ENCODE peak calls at places on chromosomes 1 and 21, in six cellular contexts. One of them, this sample, is unnamed. For H3K4me1, the result is how much of the 10 kb centered on the place peaks cover.

GRCh38 chr1:183093821-183094287 is 70.6 kb downstream of the LAMC1 start:
- DNase-seq in breast epithelium: peak
- DNase-seq in ascending aorta: no peak
- DNase-seq in GM23248: peak
- DNase-seq in body of pancreas: no peak
- DNase-seq in SK-N-SH: no peak
- DNase-seq in this sample: peak

GRCh38 chr1:159940006-159940620 is 5.3 kb downstream of the IGSF9 start:
- DNase-seq in ascending aorta: no peak
- DNase-seq in body of pancreas: no peak
- DNase-seq in breast epithelium: no peak
- DNase-seq in SK-N-SH: no peak
- DNase-seq in GM23248: no peak
- DNase-seq in this sample: no peak

GRCh38 chr1:101182627-101183387 is 54.0 kb upstream of the S1PR1 start:
- DNase-seq in breast epithelium: no peak
- DNase-seq in ascending aorta: no peak
- DNase-seq in GM23248: no peak
- DNase-seq in SK-N-SH: no peak
- DNase-seq in body of pancreas: no peak
- DNase-seq in this sample: no peak

GRCh38 chr1:55813619-55814018 is 598.5 kb upstream of the USP24 start:
- DNase-seq in SK-N-SH: no peak
- DNase-seq in breast epithelium: peak
- DNase-seq in ascending aorta: no peak
- DNase-seq in GM23248: peak
- DNase-seq in body of pancreas: peak
- DNase-seq in this sample: no peak

GRCh38 chr1:24694380-24694843 is 50.8 kb upstream of the CLIC4 start:
- DNase-seq in GM23248: peak
- DNase-seq in body of pancreas: no peak
- DNase-seq in ascending aorta: no peak
- DNase-seq in breast epithelium: no peak
- DNase-seq in SK-N-SH: peak
- DNase-seq in this sample: no peak

GRCh38 chr1:247747616-247748015 is 325 bp downstream of the OR14A2 start:
- DNase-seq in breast epithelium: no peak
- DNase-seq in ascending aorta: no peak
- DNase-seq in body of pancreas: no peak
- DNase-seq in SK-N-SH: no peak
- DNase-seq in GM23248: no peak
- DNase-seq in this sample: no peak

GRCh38 chr1:169725930-169726329 is 7.9 kb downstream of the SELE start:
- DNase-seq in body of pancreas: no peak
- DNase-seq in breast epithelium: no peak
- DNase-seq in ascending aorta: no peak
- DNase-seq in SK-N-SH: no peak
- DNase-seq in GM23248: no peak
- DNase-seq in this sample: no peak

GRCh38 chr1:208165659-208166058 is 78.5 kb downstream of the PLXNA2 start:
- DNase-seq in ascending aorta: no peak
- DNase-seq in breast epithelium: no peak
- DNase-seq in GM23248: peak
- DNase-seq in SK-N-SH: no peak
- DNase-seq in body of pancreas: no peak
- DNase-seq in this sample: peak

GRCh38 chr1:44367932-44368331 is 12.9 kb upstream of the ERI3 start:
- DNase-seq in breast epithelium: no peak
- DNase-seq in SK-N-SH: no peak
- DNase-seq in GM23248: no peak
- DNase-seq in ascending aorta: no peak
- DNase-seq in body of pancreas: no peak
- DNase-seq in this sample: no peak

GRCh38 chr1:109239047-109239579 is 10.2 kb upstream of the CELSR2 start:
- DNase-seq in ascending aorta: no peak
- DNase-seq in breast epithelium: no peak
- DNase-seq in SK-N-SH: no peak
- DNase-seq in body of pancreas: no peak
- DNase-seq in GM23248: no peak
- DNase-seq in this sample: no peak

GRCh38 chr1:2195785-2196184 is 1.2 kb upstream of the FAAP20 start:
- DNase-seq in breast epithelium: no peak
- DNase-seq in body of pancreas: no peak
- DNase-seq in SK-N-SH: no peak
- DNase-seq in GM23248: no peak
- DNase-seq in ascending aorta: no peak
- DNase-seq in this sample: no peak

GRCh38 chr1:80656011-80656627 is 1144.6 kb upstream of the ADGRL2 start:
- DNase-seq in breast epithelium: no peak
- DNase-seq in GM23248: no peak
- DNase-seq in body of pancreas: no peak
- DNase-seq in ascending aorta: no peak
- DNase-seq in SK-N-SH: peak
- DNase-seq in this sample: peak

GRCh38 chr1:40944841-40945430 is 34.6 kb upstream of the CTPS1 start:
- DNase-seq in body of pancreas: peak
- DNase-seq in ascending aorta: no peak
- DNase-seq in breast epithelium: no peak
- DNase-seq in GM23248: peak
- DNase-seq in SK-N-SH: no peak
- DNase-seq in this sample: no peak

GRCh38 chr1:109906160-109906838 is 4.3 kb upstream of the CSF1 start:
- DNase-seq in breast epithelium: no peak
- DNase-seq in ascending aorta: no peak
- DNase-seq in body of pancreas: no peak
- DNase-seq in SK-N-SH: no peak
- DNase-seq in GM23248: no peak
- DNase-seq in this sample: no peak

GRCh38 chr1:217275617-217276398 is 355.1 kb downstream of the GPATCH2 start:
- DNase-seq in SK-N-SH: peak
- DNase-seq in body of pancreas: no peak
- DNase-seq in ascending aorta: no peak
- DNase-seq in breast epithelium: no peak
- DNase-seq in GM23248: peak
- DNase-seq in this sample: peak

GRCh38 chr1:150528196-150528595 is 12.6 kb downstream of the FALEC start:
- DNase-seq in breast epithelium: no peak
- DNase-seq in ascending aorta: no peak
- DNase-seq in SK-N-SH: no peak
- DNase-seq in GM23248: peak
- DNase-seq in body of pancreas: no peak
- DNase-seq in this sample: peak

GRCh38 chr1:209803568-209803967 is 2.4 kb downstream of the IRF6 start:
- DNase-seq in SK-N-SH: no peak
- DNase-seq in body of pancreas: no peak
- DNase-seq in breast epithelium: no peak
- DNase-seq in GM23248: no peak
- DNase-seq in ascending aorta: no peak
- DNase-seq in this sample: peak

GRCh38 chr1:177256153-177256814 is 85.5 kb downstream of the BRINP2 start:
- DNase-seq in breast epithelium: no peak
- DNase-seq in ascending aorta: no peak
- DNase-seq in body of pancreas: peak
- DNase-seq in GM23248: peak
- DNase-seq in SK-N-SH: no peak
- DNase-seq in this sample: peak

GRCh38 chr1:201552941-201553341 is 14.0 kb downstream of the NAV1 start:
- DNase-seq in SK-N-SH: peak
- DNase-seq in body of pancreas: no peak
- DNase-seq in breast epithelium: no peak
- DNase-seq in ascending aorta: no peak
- DNase-seq in GM23248: peak
- DNase-seq in this sample: peak

GRCh38 chr1:95992013-95992412 is 729.6 kb upstream of the PTBP2 start:
- DNase-seq in GM23248: no peak
- DNase-seq in ascending aorta: no peak
- DNase-seq in breast epithelium: no peak
- DNase-seq in body of pancreas: no peak
- DNase-seq in SK-N-SH: no peak
- DNase-seq in this sample: no peak

GRCh38 chr1:15418811-15419515 is 9.3 kb downstream of the EFHD2 start:
- DNase-seq in ascending aorta: no peak
- DNase-seq in GM23248: no peak
- DNase-seq in SK-N-SH: no peak
- DNase-seq in breast epithelium: no peak
- DNase-seq in body of pancreas: peak
- DNase-seq in this sample: no peak
- H3K4me1 ChIP-seq in ascending aorta: under half
- H3K4me1 ChIP-seq in GM23248: under half
- H3K4me1 ChIP-seq in SK-N-SH: under half
- H3K4me1 ChIP-seq in breast epithelium: under half
- H3K4me1 ChIP-seq in body of pancreas: half or more
- H3K4me1 ChIP-seq in this sample: under half

DNA sequence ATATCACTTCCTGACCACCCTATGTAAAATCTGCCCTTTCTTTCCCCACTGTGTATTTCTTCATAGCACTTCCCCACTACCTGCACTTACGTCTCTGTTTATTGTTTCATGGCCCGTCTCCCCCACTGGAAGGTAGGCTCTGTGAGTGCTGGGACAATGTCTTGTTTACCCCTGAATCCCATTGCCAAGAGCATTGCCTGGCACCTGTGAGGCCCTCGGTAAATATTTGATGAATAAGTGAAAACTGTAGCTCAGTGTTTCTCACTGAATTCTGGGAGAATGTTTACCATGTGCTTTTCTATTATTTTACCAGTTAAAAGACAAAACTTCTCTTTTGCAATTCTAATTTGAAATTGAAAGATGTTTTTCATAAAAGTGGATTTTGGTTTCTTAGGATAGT is 11.8 kb downstream of the NFASC start:
- DNase-seq in breast epithelium: no peak
- DNase-seq in body of pancreas: no peak
- DNase-seq in SK-N-SH: no peak
- DNase-seq in GM23248: no peak
- DNase-seq in ascending aorta: no peak
- DNase-seq in this sample: no peak
- H3K4me1 ChIP-seq in breast epithelium: under half
- H3K4me1 ChIP-seq in body of pancreas: under half
- H3K4me1 ChIP-seq in SK-N-SH: under half
- H3K4me1 ChIP-seq in GM23248: under half
- H3K4me1 ChIP-seq in ascending aorta: under half
- H3K4me1 ChIP-seq in this sample: under half

DNA sequence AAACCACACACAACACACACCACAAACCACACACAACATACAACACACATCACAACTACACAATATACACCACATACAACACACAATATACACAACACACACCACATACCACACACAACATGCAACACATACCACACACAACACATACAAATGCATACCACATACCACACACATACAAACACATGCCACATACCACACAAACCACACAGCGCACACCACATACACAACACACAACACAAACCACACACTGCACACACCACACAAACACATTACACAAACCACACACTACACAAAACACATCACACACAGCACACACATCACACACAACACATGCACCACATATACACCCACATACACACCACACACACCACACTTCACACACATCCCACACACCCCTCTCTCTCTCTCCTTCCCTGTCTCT is 108.4 kb downstream of the ETS2 start:
- DNase-seq in GM23248: no peak
- DNase-seq in SK-N-SH: no peak
- DNase-seq in body of pancreas: no peak
- DNase-seq in breast epithelium: no peak
- DNase-seq in ascending aorta: no peak
- DNase-seq in this sample: no peak
- H3K4me1 ChIP-seq in GM23248: under half
- H3K4me1 ChIP-seq in SK-N-SH: under half
- H3K4me1 ChIP-seq in body of pancreas: half or more
- H3K4me1 ChIP-seq in breast epithelium: under half
- H3K4me1 ChIP-seq in ascending aorta: under half
- H3K4me1 ChIP-seq in this sample: under half

GRCh38 chr1:113392541-113392940 is 2.2 kb downstream of the MAGI3 start:
- DNase-seq in SK-N-SH: no peak
- DNase-seq in ascending aorta: no peak
- DNase-seq in GM23248: no peak
- DNase-seq in body of pancreas: no peak
- DNase-seq in breast epithelium: no peak
- DNase-seq in this sample: no peak
- H3K4me1 ChIP-seq in SK-N-SH: under half
- H3K4me1 ChIP-seq in ascending aorta: under half
- H3K4me1 ChIP-seq in GM23248: under half
- H3K4me1 ChIP-seq in body of pancreas: under half
- H3K4me1 ChIP-seq in breast epithelium: under half
- H3K4me1 ChIP-seq in this sample: under half

GRCh38 chr1:89291276-89291675 is 18.6 kb upstream of the GBP5 start:
- DNase-seq in body of pancreas: no peak
- DNase-seq in ascending aorta: no peak
- DNase-seq in SK-N-SH: no peak
- DNase-seq in breast epithelium: no peak
- DNase-seq in GM23248: no peak
- DNase-seq in this sample: no peak
- H3K4me1 ChIP-seq in body of pancreas: under half
- H3K4me1 ChIP-seq in ascending aorta: under half
- H3K4me1 ChIP-seq in SK-N-SH: under half
- H3K4me1 ChIP-seq in breast epithelium: under half
- H3K4me1 ChIP-seq in GM23248: under half
- H3K4me1 ChIP-seq in this sample: under half

GRCh38 chr1:31931241-31932225 is 6.6 kb downstream of the PTP4A2 start:
- DNase-seq in breast epithelium: no peak
- DNase-seq in body of pancreas: no peak
- DNase-seq in SK-N-SH: no peak
- DNase-seq in ascending aorta: no peak
- DNase-seq in GM23248: peak
- DNase-seq in this sample: peak
- H3K4me1 ChIP-seq in breast epithelium: under half
- H3K4me1 ChIP-seq in body of pancreas: half or more
- H3K4me1 ChIP-seq in SK-N-SH: half or more
- H3K4me1 ChIP-seq in ascending aorta: half or more
- H3K4me1 ChIP-seq in GM23248: half or more
- H3K4me1 ChIP-seq in this sample: half or more

DNA sequence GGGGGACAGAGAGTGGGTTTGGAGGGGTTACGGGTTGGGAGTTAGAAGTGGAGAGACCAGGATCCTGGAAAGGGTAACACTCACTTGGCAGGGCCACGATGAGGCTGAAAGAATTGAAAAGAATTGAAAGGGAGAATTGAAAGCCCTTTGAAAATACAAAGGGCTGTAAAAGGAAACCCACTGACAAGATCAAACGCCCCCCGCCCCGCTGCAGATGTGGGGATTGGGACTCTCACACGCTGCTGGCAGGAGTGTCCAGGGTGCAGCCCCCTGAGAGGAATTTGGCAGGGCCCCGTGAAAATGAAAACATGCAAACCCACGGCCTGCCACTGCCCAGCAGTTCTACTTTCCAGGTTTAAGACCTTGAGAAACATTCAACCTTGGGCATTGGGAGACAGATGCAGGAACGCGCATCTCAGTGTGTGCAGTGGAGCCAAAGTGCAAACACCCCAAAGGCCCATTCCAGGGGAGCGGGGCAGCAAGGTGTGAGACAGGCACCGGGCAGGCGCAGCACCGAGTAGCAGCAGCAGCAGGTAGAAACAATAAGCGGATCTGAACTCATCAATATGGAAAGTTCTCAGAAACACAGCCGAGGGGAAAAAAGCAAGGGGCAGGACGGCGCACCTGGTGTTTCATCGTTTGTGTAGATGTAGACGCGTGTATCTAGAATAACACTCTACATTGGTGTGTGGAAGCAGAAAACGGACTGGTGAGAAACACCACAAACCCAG is 8.3 kb upstream of the TNFRSF1B start:
- DNase-seq in breast epithelium: no peak
- DNase-seq in SK-N-SH: no peak
- DNase-seq in ascending aorta: no peak
- DNase-seq in GM23248: no peak
- DNase-seq in body of pancreas: no peak
- DNase-seq in this sample: no peak
- H3K4me1 ChIP-seq in breast epithelium: under half
- H3K4me1 ChIP-seq in SK-N-SH: under half
- H3K4me1 ChIP-seq in ascending aorta: under half
- H3K4me1 ChIP-seq in GM23248: under half
- H3K4me1 ChIP-seq in body of pancreas: under half
- H3K4me1 ChIP-seq in this sample: under half

This sample was measured in mammary epithelial cell.